ENCODE peak calls at places on chromosomes 11 and 22, in eight cellular contexts. One of them, this sample, is unnamed.

GRCh38 chr11:128021304-128022006 is 565.9 kb downstream of the ETS1 start:
- DNase-seq in GM12891: no peak
- DNase-seq in uterus: no peak
- DNase-seq in body of pancreas: no peak
- DNase-seq in lower leg skin: no peak
- DNase-seq in A549: no peak
- DNase-seq in K562: no peak
- DNase-seq in esophagus muscularis mucosa: no peak
- DNase-seq in this sample: no peak

GRCh38 chr22:20967697-20968201 is 694 bp downstream of the AIFM3 start:
- DNase-seq in GM12891: no peak
- DNase-seq in uterus: no peak
- DNase-seq in body of pancreas: no peak
- DNase-seq in lower leg skin: no peak
- DNase-seq in A549: no peak
- DNase-seq in K562: peak; percentile 75
- DNase-seq in esophagus muscularis mucosa: no peak
- DNase-seq in this sample: no peak

GRCh38 chr11:115008774-115009173 is 330.4 kb downstream of the NXPE2 start:
- DNase-seq in GM12891: no peak
- DNase-seq in uterus: no peak
- DNase-seq in body of pancreas: no peak
- DNase-seq in lower leg skin: no peak
- DNase-seq in A549: no peak
- DNase-seq in K562: no peak
- DNase-seq in esophagus muscularis mucosa: no peak
- DNase-seq in this sample: no peak

GRCh38 chr11:84136926-84137325 is 850.8 kb upstream of the CCDC90B start:
- DNase-seq in GM12891: no peak
- DNase-seq in uterus: no peak
- DNase-seq in body of pancreas: no peak
- DNase-seq in lower leg skin: no peak
- DNase-seq in A549: no peak
- DNase-seq in K562: no peak
- DNase-seq in esophagus muscularis mucosa: no peak
- DNase-seq in this sample: no peak

GRCh38 chr22:39746600-39747262 is 146.8 kb downstream of the ENTHD1 start:
- DNase-seq in GM12891: no peak
- DNase-seq in uterus: no peak
- DNase-seq in body of pancreas: no peak
- DNase-seq in lower leg skin: no peak
- DNase-seq in A549: no peak
- DNase-seq in K562: no peak
- DNase-seq in esophagus muscularis mucosa: no peak
- DNase-seq in this sample: no peak

GRCh38 chr22:27670701-27671412 is 130.7 kb downstream of the MN1 start:
- DNase-seq in GM12891: no peak
- DNase-seq in uterus: no peak
- DNase-seq in body of pancreas: peak; percentile 84
- DNase-seq in lower leg skin: no peak
- DNase-seq in A549: no peak
- DNase-seq in K562: peak; percentile 80
- DNase-seq in esophagus muscularis mucosa: no peak
- DNase-seq in this sample: no peak

GRCh38 chr11:1628506-1629325 is 859 bp upstream of the KRTAP5-5 start:
- DNase-seq in GM12891: peak; percentile 88
- DNase-seq in uterus: no peak
- DNase-seq in body of pancreas: peak; percentile 65
- DNase-seq in lower leg skin: no peak
- DNase-seq in A549: peak; percentile 83
- DNase-seq in K562: peak; percentile 85
- DNase-seq in esophagus muscularis mucosa: no peak
- DNase-seq in this sample: peak; percentile 67

GRCh38 chr11:58652726-58653280 is 30.3 kb downstream of the CNTF start:
- DNase-seq in GM12891: no peak
- DNase-seq in uterus: no peak
- DNase-seq in body of pancreas: no peak
- DNase-seq in lower leg skin: no peak
- DNase-seq in A549: no peak
- DNase-seq in K562: no peak
- DNase-seq in esophagus muscularis mucosa: peak; percentile 37
- DNase-seq in this sample: no peak

GRCh38 chr11:44788536-44789227 is 61.9 kb downstream of the TSPAN18 start:
- DNase-seq in GM12891: no peak
- DNase-seq in uterus: no peak
- DNase-seq in body of pancreas: no peak
- DNase-seq in lower leg skin: no peak
- DNase-seq in A549: no peak
- DNase-seq in K562: no peak
- DNase-seq in esophagus muscularis mucosa: no peak
- DNase-seq in this sample: no peak

GRCh38 chr11:45079567-45079942 is 66.9 kb upstream of the PRDM11 start:
- DNase-seq in GM12891: no peak
- DNase-seq in uterus: no peak
- DNase-seq in body of pancreas: no peak
- DNase-seq in lower leg skin: no peak
- DNase-seq in A549: no peak
- DNase-seq in K562: no peak
- DNase-seq in esophagus muscularis mucosa: no peak
- DNase-seq in this sample: no peak

GRCh38 chr22:24845036-24845918 is 39.3 kb downstream of the SGSM1 start:
- DNase-seq in GM12891: no peak
- DNase-seq in uterus: no peak
- DNase-seq in body of pancreas: no peak
- DNase-seq in lower leg skin: peak; percentile 49
- DNase-seq in A549: no peak
- DNase-seq in K562: no peak
- DNase-seq in esophagus muscularis mucosa: no peak
- DNase-seq in this sample: peak; percentile 26

GRCh38 chr11:5324197-5324596 is at the start of gene OR51B2:
- DNase-seq in GM12891: no peak
- DNase-seq in uterus: no peak
- DNase-seq in body of pancreas: no peak
- DNase-seq in lower leg skin: no peak
- DNase-seq in A549: no peak
- DNase-seq in K562: no peak
- DNase-seq in esophagus muscularis mucosa: no peak
- DNase-seq in this sample: no peak

GRCh38 chr22:39776295-39776694 is 117.3 kb downstream of the ENTHD1 start:
- DNase-seq in GM12891: no peak
- DNase-seq in uterus: no peak
- DNase-seq in body of pancreas: no peak
- DNase-seq in lower leg skin: no peak
- DNase-seq in A549: no peak
- DNase-seq in K562: no peak
- DNase-seq in esophagus muscularis mucosa: no peak
- DNase-seq in this sample: no peak

DNA sequence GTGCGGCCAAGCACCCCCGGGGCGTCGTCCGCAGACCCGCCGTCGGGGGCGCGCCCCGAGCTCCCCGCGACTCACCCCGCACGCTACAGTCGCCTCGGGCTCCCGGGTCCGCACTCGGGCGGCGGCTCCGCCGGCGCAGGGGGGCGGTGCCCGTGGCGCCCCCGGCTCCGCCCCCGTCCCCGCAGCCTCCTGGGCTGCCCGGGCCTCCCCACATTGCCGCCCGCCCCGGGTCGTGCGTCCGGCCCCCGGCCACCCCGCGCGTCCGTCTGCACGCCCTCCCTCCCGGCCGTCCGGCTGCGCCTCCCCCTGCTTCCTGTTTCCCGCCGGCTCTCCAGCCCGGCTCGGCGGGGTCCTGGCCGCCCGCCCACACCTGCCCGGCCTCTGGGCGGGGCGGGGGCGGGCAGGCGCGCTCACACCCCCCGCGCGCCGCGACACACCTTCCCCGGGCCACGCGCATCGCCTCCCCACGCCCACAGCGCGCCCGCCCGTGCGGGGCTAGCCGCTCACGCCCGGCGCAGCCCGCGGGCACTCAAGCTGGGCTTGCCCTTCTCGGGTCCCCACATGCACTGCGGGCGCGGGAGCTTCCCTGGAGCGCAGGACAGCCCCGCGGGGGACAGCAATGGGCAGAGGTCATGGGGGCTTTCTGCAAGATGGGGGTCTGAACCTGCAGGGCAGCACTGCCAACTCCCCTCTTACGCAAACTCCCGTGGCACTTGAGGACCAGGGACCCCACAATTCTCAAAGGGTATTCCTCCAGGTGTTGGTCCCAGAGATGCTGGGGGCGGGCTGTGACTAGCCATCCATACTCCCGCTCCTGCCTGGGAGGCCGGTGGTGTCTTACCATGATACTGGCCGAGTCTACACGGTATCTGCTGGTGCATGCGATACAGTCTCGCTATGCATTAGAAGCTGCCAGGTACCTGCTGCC is at the start of gene CARD10:
- DNase-seq in GM12891: peak; percentile 58
- DNase-seq in uterus: no peak
- DNase-seq in body of pancreas: peak; percentile 68
- DNase-seq in lower leg skin: no peak
- DNase-seq in A549: peak; percentile 28
- DNase-seq in K562: peak; percentile 83
- DNase-seq in esophagus muscularis mucosa: no peak
- DNase-seq in this sample: no peak
- TF ChIP-seq POLR2A in GM12891: no peak
- TF ChIP-seq POLR2A in uterus: no peak
- TF ChIP-seq POLR2A in body of pancreas: peak; percentile 18
- TF ChIP-seq POLR2A in lower leg skin: no peak
- TF ChIP-seq POLR2A in A549: no peak
- TF ChIP-seq POLR2A in K562: no peak
- TF ChIP-seq POLR2A in esophagus muscularis mucosa: no peak
- TF ChIP-seq POLR2A in this sample: no peak

GRCh38 chr11:71928739-71929443 is at the start of gene RNF121:
- DNase-seq in GM12891: peak; percentile 73
- DNase-seq in uterus: peak; percentile 96
- DNase-seq in body of pancreas: peak; percentile 96
- DNase-seq in lower leg skin: peak; percentile 97
- DNase-seq in A549: peak; percentile 95
- DNase-seq in K562: peak; percentile 96
- DNase-seq in esophagus muscularis mucosa: peak; percentile 99
- DNase-seq in this sample: peak; percentile 86
- TF ChIP-seq POLR2A in GM12891: peak; percentile 88
- TF ChIP-seq POLR2A in uterus: no peak
- TF ChIP-seq POLR2A in body of pancreas: no peak
- TF ChIP-seq POLR2A in lower leg skin: no peak
- TF ChIP-seq POLR2A in A549: peak; percentile 90
- TF ChIP-seq POLR2A in K562: peak; percentile 91
- TF ChIP-seq POLR2A in esophagus muscularis mucosa: no peak
- TF ChIP-seq POLR2A in this sample: peak; percentile 93

GRCh38 chr22:41917906-41918791 is 3.3 kb upstream of the SHISA8 start:
- DNase-seq in GM12891: no peak
- DNase-seq in uterus: no peak
- DNase-seq in body of pancreas: peak; percentile 40
- DNase-seq in lower leg skin: no peak
- DNase-seq in A549: no peak
- DNase-seq in K562: no peak
- DNase-seq in esophagus muscularis mucosa: no peak
- DNase-seq in this sample: peak; percentile 84
- TF ChIP-seq POLR2A in GM12891: no peak
- TF ChIP-seq POLR2A in uterus: no peak
- TF ChIP-seq POLR2A in body of pancreas: no peak
- TF ChIP-seq POLR2A in lower leg skin: no peak
- TF ChIP-seq POLR2A in A549: no peak
- TF ChIP-seq POLR2A in K562: no peak
- TF ChIP-seq POLR2A in esophagus muscularis mucosa: no peak
- TF ChIP-seq POLR2A in this sample: no peak

DNA sequence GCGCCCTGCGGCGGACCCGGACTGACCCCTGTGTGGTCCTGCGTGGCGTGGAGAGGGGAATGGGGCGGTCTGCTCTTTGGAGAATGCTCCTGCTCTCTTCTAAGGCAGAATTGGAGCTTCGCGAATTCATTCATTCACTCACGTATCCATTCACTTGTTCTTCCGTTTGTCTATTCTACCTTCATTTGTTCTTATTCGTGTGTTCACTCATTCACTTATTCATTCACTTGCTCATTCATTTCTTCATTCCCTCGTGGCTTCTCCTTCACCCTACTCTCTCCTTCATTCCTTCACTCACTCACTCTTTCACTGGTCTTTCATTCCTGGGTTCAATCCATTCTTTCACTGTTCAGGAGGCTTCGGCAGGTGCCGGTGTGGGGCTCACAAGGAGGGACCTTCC is 69.6 kb downstream of the WNT7B start:
- DNase-seq in GM12891: no peak
- DNase-seq in uterus: no peak
- DNase-seq in body of pancreas: no peak
- DNase-seq in lower leg skin: no peak
- DNase-seq in A549: no peak
- DNase-seq in K562: no peak
- DNase-seq in esophagus muscularis mucosa: no peak
- DNase-seq in this sample: no peak
- TF ChIP-seq POLR2A in GM12891: no peak
- TF ChIP-seq POLR2A in uterus: no peak
- TF ChIP-seq POLR2A in body of pancreas: no peak
- TF ChIP-seq POLR2A in lower leg skin: no peak
- TF ChIP-seq POLR2A in A549: no peak
- TF ChIP-seq POLR2A in K562: no peak
- TF ChIP-seq POLR2A in esophagus muscularis mucosa: no peak
- TF ChIP-seq POLR2A in this sample: no peak

GRCh38 chr11:94857337-94857736 is 89.2 kb downstream of the AMOTL1 start:
- DNase-seq in GM12891: no peak
- DNase-seq in uterus: no peak
- DNase-seq in body of pancreas: no peak
- DNase-seq in lower leg skin: no peak
- DNase-seq in A549: no peak
- DNase-seq in K562: no peak
- DNase-seq in esophagus muscularis mucosa: no peak
- DNase-seq in this sample: no peak
- TF ChIP-seq POLR2A in GM12891: no peak
- TF ChIP-seq POLR2A in uterus: no peak
- TF ChIP-seq POLR2A in body of pancreas: no peak
- TF ChIP-seq POLR2A in lower leg skin: no peak
- TF ChIP-seq POLR2A in A549: no peak
- TF ChIP-seq POLR2A in K562: no peak
- TF ChIP-seq POLR2A in esophagus muscularis mucosa: no peak
- TF ChIP-seq POLR2A in this sample: no peak

GRCh38 chr11:48148749-48149148 is 67.9 kb upstream of the OR4B1 start:
- DNase-seq in GM12891: no peak
- DNase-seq in uterus: no peak
- DNase-seq in body of pancreas: no peak
- DNase-seq in lower leg skin: no peak
- DNase-seq in A549: no peak
- DNase-seq in K562: no peak
- DNase-seq in esophagus muscularis mucosa: no peak
- DNase-seq in this sample: no peak

GRCh38 chr11:48150213-48150612 is 66.4 kb upstream of the OR4B1 start:
- DNase-seq in GM12891: no peak
- DNase-seq in uterus: no peak
- DNase-seq in body of pancreas: no peak
- DNase-seq in lower leg skin: no peak
- DNase-seq in A549: no peak
- DNase-seq in K562: no peak
- DNase-seq in esophagus muscularis mucosa: no peak
- DNase-seq in this sample: no peak

DNA sequence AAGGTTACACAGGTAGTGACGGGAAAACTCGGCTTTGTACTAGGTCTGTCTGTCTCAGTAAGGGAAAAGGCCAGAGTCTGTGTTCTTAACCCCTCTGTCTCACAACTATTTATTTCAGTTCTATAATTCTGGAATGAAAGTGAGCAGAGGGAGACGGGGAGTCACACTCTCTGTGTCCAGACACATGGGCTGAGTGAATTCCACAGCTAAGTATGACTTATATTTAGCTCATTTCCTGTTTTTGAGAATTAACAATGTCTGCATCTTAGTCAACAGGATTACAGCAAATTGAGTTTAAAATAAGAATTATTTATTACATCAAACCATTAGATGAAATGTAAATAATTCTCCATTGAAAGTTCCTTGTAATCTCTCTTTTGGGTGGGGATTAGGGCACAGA is 62.4 kb upstream of the OR4B1 start:
- DNase-seq in GM12891: no peak
- DNase-seq in uterus: no peak
- DNase-seq in body of pancreas: no peak
- DNase-seq in lower leg skin: no peak
- DNase-seq in A549: no peak
- DNase-seq in K562: no peak
- DNase-seq in esophagus muscularis mucosa: no peak
- DNase-seq in this sample: no peak
- TF ChIP-seq POLR2A in GM12891: no peak
- TF ChIP-seq POLR2A in uterus: no peak
- TF ChIP-seq POLR2A in body of pancreas: no peak
- TF ChIP-seq POLR2A in lower leg skin: no peak
- TF ChIP-seq POLR2A in A549: no peak
- TF ChIP-seq POLR2A in K562: no peak
- TF ChIP-seq POLR2A in esophagus muscularis mucosa: no peak
- TF ChIP-seq POLR2A in this sample: no peak